ENCODE peak calls at places on chromosomes 2 and 18, in seven cellular contexts. Y is endothelial cell; H is substantia nigra; P is foreskin fibroblast; N is epithelial cell of esophagus; I is A172; Z is CD4-positive, CD25-positive, alpha-beta regulatory T cell. G is an unnamed sample.

GRCh38 chr2:216151313-216152030 is 42.3 kb downstream of the XRCC5 start:
- DNase-seq in Y (no peak), P (peak), N (no peak), Z (no peak), I (no peak), H (no peak), G (no peak)

GRCh38 chr2:15943914-15944313 is 3.6 kb downstream of the MYCN start:
- DNase-seq in N (no peak), Y (no peak), P (no peak), Z (peak), I (no peak), H (peak), G (no peak)

GRCh38 chr18:13703899-13704298 is 22.5 kb downstream of the FAM210A start:
- DNase-seq in N (no peak), Z (peak), Y (no peak), P (no peak), H (no peak), I (peak), G (no peak)

GRCh38 chr2:233821709-233822100 is 32.6 kb downstream of the HJURP start:
- DNase-seq in Z (no peak), H (no peak), N (no peak), Y (no peak), I (no peak), P (no peak), G (no peak)

GRCh38 chr2:220887271-220887870 is 684.7 kb downstream of the EPHA4 start:
- DNase-seq in I (no peak), Z (no peak), Y (no peak), N (no peak), H (no peak), P (no peak), G (no peak)

GRCh38 chr2:220152281-220152680 is 524.9 kb downstream of the SLC4A3 start:
- DNase-seq in Z (no peak), I (no peak), N (no peak), H (no peak), P (no peak), Y (no peak), G (no peak)

GRCh38 chr2:9991829-9992273 is 40.4 kb downstream of the GRHL1 start:
- DNase-seq in H (no peak), P (no peak), I (peak), N (no peak), Z (no peak), Y (no peak), G (no peak)

GRCh38 chr2:234355052-234355720 is 141.7 kb downstream of the ARL4C start:
- DNase-seq in P (no peak), Z (no peak), H (no peak), Y (no peak), N (no peak), I (no peak), G (no peak)

GRCh38 chr18:40949138-40949949 is 1005.7 kb upstream of the PIK3C3 start:
- DNase-seq in P (no peak), H (no peak), N (no peak), Z (no peak), Y (no peak), I (peak), G (no peak)

GRCh38 chr2:135174049-135174801 is 122.1 kb downstream of the RAB3GAP1 start:
- DNase-seq in Z (no peak), P (no peak), H (no peak), I (no peak), Y (no peak), N (no peak), G (no peak)

GRCh38 chr2:62787381-62787780 is 81.9 kb downstream of the EHBP1 start:
- DNase-seq in I (peak), H (no peak), Y (no peak), N (peak), P (no peak), Z (peak), G (no peak)

GRCh38 chr2:15400240-15400826 is 160.8 kb downstream of the NBAS start:
- DNase-seq in Z (no peak), H (no peak), Y (no peak), N (no peak), I (no peak), P (no peak), G (no peak)

GRCh38 chr2:150608341-150608740 is 120.9 kb upstream of the RND3 start:
- DNase-seq in Y (no peak), I (no peak), H (no peak), Z (no peak), P (no peak), N (peak), G (no peak)

GRCh38 chr2:67790622-67791021 is 272.2 kb downstream of the C1D start:
- DNase-seq in P (peak), Y (no peak), Z (no peak), I (peak), N (peak), H (no peak), G (no peak)